ENCODE peak calls at places on chromosomes 12 and 14, in ten cellular contexts. D is right cardiac atrium; Q is stimulated activated CD8-positive, alpha-beta memory T cell treated with anti-CD3 and anti-CD28 coated beads, Interleukin-7, amount 100 ng/mL, for 24 hours; X is GM04504; O is GM19239; I is naive thymus-derived CD8-positive, alpha-beta T cell; C is activated naive CD4-positive, alpha-beta T cell treated with anti-CD3 and anti-CD28 coated beads, Interleukin-2, amount 50 U/mL, for 16 hours; Y is SJSA1; W is breast epithelium; H is activated T-cell treated with anti-CD3 and anti-CD28 coated beads, Interleukin-2, amount 50 U/mL, for 4 hours. K is an unnamed sample.
A peak's percentile ranks its signal among the peaks of the same experiment; 100 is the strongest.

GRCh38 chr14:71668186-71668912 is 263.9 kb upstream of the RGS6 start:
- DNase-seq in D (no peak), Q (no peak), X (no peak), O (no peak), I (no peak), C (no peak), Y (no peak), W (no peak), H (no peak), K (no peak)

GRCh38 chr14:37241206-37241605 is 43.5 kb downstream of the MIPOL1 start:
- DNase-seq in D (no peak), Q (no peak), X (no peak), O (no peak), I (no peak), C (no peak), Y (no peak), W (no peak), H (no peak), K (no peak)

GRCh38 chr12:10130042-10130441 is at the start of gene CLEC7A:
- DNase-seq in D (no peak), Q (no peak), X (no peak), O (no peak), I (no peak), C (no peak), Y (no peak), W (no peak), H (no peak), K (no peak)

GRCh38 chr14:35998303-35998702 is 172.2 kb downstream of the BRMS1L start:
- DNase-seq in D (no peak), Q (no peak), X (no peak), O (no peak), I (no peak), C (no peak), Y (no peak), W (no peak), H (no peak), K (no peak)

GRCh38 chr12:103560604-103561101 is 26.4 kb upstream of the STAB2 start:
- DNase-seq in D (no peak), Q (no peak), X (peak; percentile 95), O (no peak), I (no peak), C (no peak), Y (peak; percentile 90), W (no peak), H (no peak), K (no peak)

GRCh38 chr12:4268549-4269181 is 4.9 kb upstream of the CCND2 start:
- DNase-seq in D (no peak), Q (no peak), X (no peak), O (no peak), I (peak; percentile 25), C (peak; percentile 61), Y (no peak), W (no peak), H (peak; percentile 26), K (no peak)

GRCh38 chr12:53292441-53292840 is 2.9 kb upstream of the PFDN5 start:
- DNase-seq in D (no peak), Q (no peak), X (no peak), O (no peak), I (no peak), C (no peak), Y (no peak), W (no peak), H (no peak), K (no peak)

GRCh38 chr12:113766880-113767878 is 198.9 kb downstream of the RBM19 start:
- DNase-seq in D (no peak), Q (no peak), X (peak; percentile 47), O (no peak), I (no peak), C (no peak), Y (peak; percentile 88), W (no peak), H (no peak), K (no peak)

GRCh38 chr14:30657606-30658163 is 35.6 kb downstream of the SCFD1 start:
- DNase-seq in D (no peak), Q (no peak), X (no peak), O (no peak), I (no peak), C (no peak), Y (no peak), W (no peak), H (no peak), K (no peak)

GRCh38 chr12:662541-663292 is 528 bp downstream of the NINJ2 start:
- DNase-seq in D (peak; percentile 27), Q (no peak), X (no peak), O (no peak), I (no peak), C (no peak), Y (no peak), W (no peak), H (no peak), K (no peak)

GRCh38 chr14:38297681-38298080 is 41.8 kb upstream of the CLEC14A start:
- DNase-seq in D (no peak), Q (no peak), X (no peak), O (no peak), I (no peak), C (no peak), Y (no peak), W (no peak), H (no peak), K (no peak)

GRCh38 chr12:2733493-2734252 is 61.1 kb upstream of the FKBP4 start:
- DNase-seq in D (no peak), Q (no peak), X (no peak), O (no peak), I (no peak), C (no peak), Y (no peak), W (no peak), H (no peak), K (no peak)

GRCh38 chr14:30796707-30797106 is 77.7 kb upstream of the COCH start:
- DNase-seq in D (no peak), Q (no peak), X (no peak), O (no peak), I (no peak), C (no peak), Y (no peak), W (no peak), H (no peak), K (no peak)

GRCh38 chr12:55671746-55672145 is 35.1 kb downstream of the OR10P1 start:
- DNase-seq in D (no peak), Q (no peak), X (no peak), O (no peak), I (no peak), C (no peak), Y (no peak), W (no peak), H (no peak), K (no peak)

GRCh38 chr12:124523071-124523470 is 44.3 kb downstream of the NCOR2 start:
- DNase-seq in D (no peak), Q (no peak), X (no peak), O (no peak), I (no peak), C (no peak), Y (no peak), W (no peak), H (no peak), K (no peak)

GRCh38 chr14:100696590-100696989 is 30.1 kb upstream of the DLK1 start:
- DNase-seq in D (no peak), Q (no peak), X (no peak), O (no peak), I (no peak), C (no peak), Y (no peak), W (no peak), H (no peak), K (no peak)

GRCh38 chr14:95408731-95409471 is 89.2 kb upstream of the CLMN start:
- DNase-seq in D (no peak), Q (no peak), X (no peak), O (no peak), I (no peak), C (no peak), Y (no peak), W (no peak), H (no peak), K (no peak)

GRCh38 chr12:11719678-11720099 is 70.2 kb downstream of the ETV6 start:
- DNase-seq in D (peak; percentile 61), Q (no peak), X (peak; percentile 84), O (no peak), I (no peak), C (peak; percentile 20), Y (peak; percentile 97), W (no peak), H (peak; percentile 40), K (no peak)

GRCh38 chr14:95394297-95394891 is 74.7 kb upstream of the CLMN start:
- DNase-seq in D (no peak), Q (no peak), X (no peak), O (no peak), I (no peak), C (no peak), Y (no peak), W (no peak), H (no peak), K (no peak)

GRCh38 chr12:105876426-105876927 is 262.3 kb downstream of the NUAK1 start:
- DNase-seq in D (no peak), Q (no peak), X (no peak), O (no peak), I (no peak), C (no peak), Y (no peak), W (no peak), H (no peak), K (no peak)

GRCh38 chr14:24172871-24173281 is 996 bp downstream of the REC8 start:
- DNase-seq in D (peak; percentile 16), Q (no peak), X (no peak), O (no peak), I (no peak), C (no peak), Y (no peak), W (no peak), H (no peak), K (no peak)

GRCh38 chr14:20468773-20469241 is 399 bp upstream of the PNP start:
- DNase-seq in D (peak; percentile 35), Q (no peak), X (no peak), O (no peak), I (no peak), C (no peak), Y (no peak), W (no peak), H (no peak), K (no peak)

GRCh38 chr14:23605931-23606585 is 27.5 kb upstream of the JPH4 start:
- DNase-seq in D (no peak), Q (no peak), X (no peak), O (peak; percentile 41), I (no peak), C (no peak), Y (no peak), W (no peak), H (no peak), K (no peak)

GRCh38 chr14:99560946-99561683 is 42.9 kb downstream of the CCDC85C start:
- DNase-seq in D (no peak), Q (no peak), X (no peak), O (no peak), I (no peak), C (no peak), Y (no peak), W (no peak), H (no peak), K (no peak)

GRCh38 chr14:100070310-100070709 is 5.1 kb downstream of the EVL start:
- DNase-seq in D (no peak), Q (no peak), X (no peak), O (no peak), I (no peak), C (no peak), Y (no peak), W (no peak), H (no peak), K (no peak)

GRCh38 chr14:76350671-76351070 is 25.3 kb upstream of the ESRRB start:
- DNase-seq in D (no peak), Q (no peak), X (no peak), O (no peak), I (no peak), C (no peak), Y (no peak), W (no peak), H (no peak), K (no peak)

GRCh38 chr12:7844131-7844530 is 28.6 kb downstream of the SLC2A14 start:
- DNase-seq in D (no peak), Q (no peak), X (no peak), O (no peak), I (no peak), C (no peak), Y (no peak), W (no peak), H (no peak), K (no peak)

GRCh38 chr12:6074979-6075585 is 49.4 kb downstream of the VWF start:
- DNase-seq in D (peak; percentile 70), Q (no peak), X (no peak), O (no peak), I (peak; percentile 13), C (peak; percentile 23), Y (peak; percentile 65), W (no peak), H (no peak), K (no peak)